ENCODE peak calls at places on chromosomes 11 and 22, in six cellular contexts. One of them, this sample, is unnamed.

GRCh38 chr11:121965330-121965729 is 150.7 kb downstream of the BLID start:
- DNase-seq in HepG2: no peak
- DNase-seq in SK-N-SH: no peak
- DNase-seq in GM12878: no peak
- DNase-seq in K562: no peak
- DNase-seq in H1: no peak
- DNase-seq in this sample: no peak

GRCh38 chr11:10550988-10551657 is 10.1 kb upstream of the RNF141 start:
- DNase-seq in HepG2: peak; percentile 10
- DNase-seq in H1: no peak
- DNase-seq in K562: no peak
- DNase-seq in GM12878: no peak
- DNase-seq in SK-N-SH: no peak
- DNase-seq in this sample: no peak

GRCh38 chr11:121082670-121083069 is 18.4 kb upstream of the TECTA start:
- DNase-seq in K562: peak; percentile 18
- DNase-seq in H1: peak; percentile 19
- DNase-seq in GM12878: no peak
- DNase-seq in SK-N-SH: no peak
- DNase-seq in HepG2: no peak
- DNase-seq in this sample: no peak

GRCh38 chr22:19038164-19038546 is 84.1 kb downstream of the DGCR2 start:
- DNase-seq in GM12878: no peak
- DNase-seq in H1: no peak
- DNase-seq in K562: no peak
- DNase-seq in SK-N-SH: no peak
- DNase-seq in HepG2: no peak
- DNase-seq in this sample: no peak

GRCh38 chr11:15735711-15736110 is 620.6 kb downstream of the SOX6 start:
- DNase-seq in SK-N-SH: no peak
- DNase-seq in GM12878: no peak
- DNase-seq in H1: no peak
- DNase-seq in HepG2: no peak
- DNase-seq in K562: no peak
- DNase-seq in this sample: no peak

GRCh38 chr11:2975594-2975993 is 16.5 kb downstream of the NAP1L4 start:
- DNase-seq in HepG2: peak; percentile 50
- DNase-seq in GM12878: no peak
- DNase-seq in SK-N-SH: peak; percentile 44
- DNase-seq in K562: peak; percentile 61
- DNase-seq in H1: no peak
- DNase-seq in this sample: peak; percentile 36

GRCh38 chr11:19742595-19743292 is 30.1 kb downstream of the NAV2 start:
- DNase-seq in SK-N-SH: peak; percentile 68
- DNase-seq in GM12878: no peak
- DNase-seq in H1: peak; percentile 49
- DNase-seq in HepG2: peak; percentile 52
- DNase-seq in K562: peak; percentile 71
- DNase-seq in this sample: peak; percentile 51

GRCh38 chr11:62805991-62806441 is 776 bp upstream of the NXF1 start:
- DNase-seq in K562: peak; percentile 63
- DNase-seq in GM12878: no peak
- DNase-seq in SK-N-SH: peak; percentile 37
- DNase-seq in HepG2: no peak
- DNase-seq in H1: no peak
- DNase-seq in this sample: no peak

GRCh38 chr22:23180301-23180892 is at the start of gene BCR:
- DNase-seq in GM12878: no peak
- DNase-seq in H1: no peak
- DNase-seq in K562: peak; percentile 100
- DNase-seq in HepG2: no peak
- DNase-seq in SK-N-SH: peak; percentile 95
- DNase-seq in this sample: peak; percentile 34

GRCh38 chr22:25448435-25449051 is 115.9 kb upstream of the GRK3 start:
- DNase-seq in GM12878: no peak
- DNase-seq in K562: peak; percentile 33
- DNase-seq in HepG2: no peak
- DNase-seq in SK-N-SH: peak; percentile 41
- DNase-seq in H1: no peak
- DNase-seq in this sample: no peak

GRCh38 chr11:64299847-64300648 is at the start of gene CATSPERZ:
- DNase-seq in SK-N-SH: no peak
- DNase-seq in H1: no peak
- DNase-seq in HepG2: no peak
- DNase-seq in GM12878: no peak
- DNase-seq in K562: no peak
- DNase-seq in this sample: no peak

GRCh38 chr22:24845036-24845918 is 39.3 kb downstream of the SGSM1 start:
- DNase-seq in H1: no peak
- DNase-seq in K562: no peak
- DNase-seq in HepG2: no peak
- DNase-seq in GM12878: no peak
- DNase-seq in SK-N-SH: no peak
- DNase-seq in this sample: no peak

GRCh38 chr11:102776454-102776853 is 4.0 kb downstream of the MMP10 start:
- DNase-seq in GM12878: no peak
- DNase-seq in HepG2: no peak
- DNase-seq in SK-N-SH: no peak
- DNase-seq in H1: no peak
- DNase-seq in K562: no peak
- DNase-seq in this sample: no peak

GRCh38 chr11:63536669-63537292 is at the start of gene PLAAT4:
- DNase-seq in SK-N-SH: no peak
- DNase-seq in GM12878: peak; percentile 45
- DNase-seq in HepG2: peak; percentile 16
- DNase-seq in K562: peak; percentile 35
- DNase-seq in H1: no peak
- DNase-seq in this sample: no peak

GRCh38 chr22:33111491-33111890 is 53.3 kb upstream of the SYN3 start:
- DNase-seq in H1: no peak
- DNase-seq in HepG2: no peak
- DNase-seq in K562: no peak
- DNase-seq in GM12878: no peak
- DNase-seq in SK-N-SH: no peak
- DNase-seq in this sample: no peak

GRCh38 chr11:69081180-69081579 is 32.4 kb downstream of the TPCN2 start:
- DNase-seq in GM12878: no peak
- DNase-seq in K562: no peak
- DNase-seq in H1: no peak
- DNase-seq in HepG2: no peak
- DNase-seq in SK-N-SH: no peak
- DNase-seq in this sample: no peak

GRCh38 chr11:64842851-64843841 is 1.3 kb downstream of the CDC42BPG start:
- DNase-seq in K562: peak; percentile 73
- DNase-seq in H1: no peak
- DNase-seq in SK-N-SH: no peak
- DNase-seq in HepG2: peak; percentile 70
- DNase-seq in GM12878: no peak
- DNase-seq in this sample: no peak

GRCh38 chr11:1916132-1916985 is 3.1 kb upstream of the TNNT3 start:
- DNase-seq in H1: no peak
- DNase-seq in GM12878: peak; percentile 9
- DNase-seq in SK-N-SH: no peak
- DNase-seq in K562: no peak
- DNase-seq in HepG2: no peak
- DNase-seq in this sample: no peak

GRCh38 chr11:27997344-27997743 is 110.6 kb downstream of the KIF18A start:
- DNase-seq in H1: no peak
- DNase-seq in K562: no peak
- DNase-seq in HepG2: no peak
- DNase-seq in GM12878: no peak
- DNase-seq in SK-N-SH: no peak
- DNase-seq in this sample: no peak

GRCh38 chr11:26187639-26188038 is 144.3 kb upstream of the ANO3 start:
- DNase-seq in SK-N-SH: no peak
- DNase-seq in GM12878: no peak
- DNase-seq in K562: no peak
- DNase-seq in H1: no peak
- DNase-seq in HepG2: peak; percentile 62
- DNase-seq in this sample: no peak

GRCh38 chr22:29690481-29690880 is 29.3 kb upstream of the CABP7 start:
- DNase-seq in GM12878: no peak
- DNase-seq in K562: no peak
- DNase-seq in HepG2: no peak
- DNase-seq in SK-N-SH: no peak
- DNase-seq in H1: no peak
- DNase-seq in this sample: no peak

GRCh38 chr11:16997624-16998023 is 16.6 kb downstream of the PLEKHA7 start:
- DNase-seq in HepG2: peak; percentile 43
- DNase-seq in SK-N-SH: no peak
- DNase-seq in GM12878: no peak
- DNase-seq in K562: no peak
- DNase-seq in H1: no peak
- DNase-seq in this sample: no peak

DNA sequence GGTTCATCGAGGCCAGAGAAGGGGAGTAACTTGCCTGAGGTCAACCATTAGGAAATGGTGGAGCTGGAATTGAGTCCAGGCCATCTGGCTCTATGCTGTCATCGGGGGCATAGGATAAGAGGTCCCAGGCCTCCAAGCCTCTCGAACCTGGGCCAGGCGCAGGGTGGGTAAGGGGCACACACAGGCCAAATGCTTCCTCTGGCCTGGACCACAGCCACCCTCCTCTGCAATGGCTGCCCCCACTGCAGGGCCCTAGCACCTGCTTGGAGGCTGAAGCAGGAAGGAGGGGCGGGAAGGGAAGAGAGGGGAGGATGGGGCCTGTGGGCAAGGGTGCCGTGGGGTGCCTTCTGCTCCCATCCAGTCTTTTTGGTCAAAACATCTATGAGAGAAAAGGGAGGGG is 21.3 kb downstream of the B3GAT1 start:
- DNase-seq in GM12878: no peak
- DNase-seq in SK-N-SH: no peak
- DNase-seq in H1: no peak
- DNase-seq in K562: no peak
- DNase-seq in HepG2: no peak
- DNase-seq in this sample: no peak
- H4K20me1 ChIP-seq in GM12878: no peaks in the 10 kb centered on the region
- H4K20me1 ChIP-seq in SK-N-SH: no peaks in the 10 kb centered on the region
- H4K20me1 ChIP-seq in H1: peaks cover 8% of the 10 kb centered on the region
- H4K20me1 ChIP-seq in K562: peaks cover 17% of the 10 kb centered on the region
- H4K20me1 ChIP-seq in HepG2: no peaks in the 10 kb centered on the region
- H4K20me1 ChIP-seq in this sample: no peaks in the 10 kb centered on the region

DNA sequence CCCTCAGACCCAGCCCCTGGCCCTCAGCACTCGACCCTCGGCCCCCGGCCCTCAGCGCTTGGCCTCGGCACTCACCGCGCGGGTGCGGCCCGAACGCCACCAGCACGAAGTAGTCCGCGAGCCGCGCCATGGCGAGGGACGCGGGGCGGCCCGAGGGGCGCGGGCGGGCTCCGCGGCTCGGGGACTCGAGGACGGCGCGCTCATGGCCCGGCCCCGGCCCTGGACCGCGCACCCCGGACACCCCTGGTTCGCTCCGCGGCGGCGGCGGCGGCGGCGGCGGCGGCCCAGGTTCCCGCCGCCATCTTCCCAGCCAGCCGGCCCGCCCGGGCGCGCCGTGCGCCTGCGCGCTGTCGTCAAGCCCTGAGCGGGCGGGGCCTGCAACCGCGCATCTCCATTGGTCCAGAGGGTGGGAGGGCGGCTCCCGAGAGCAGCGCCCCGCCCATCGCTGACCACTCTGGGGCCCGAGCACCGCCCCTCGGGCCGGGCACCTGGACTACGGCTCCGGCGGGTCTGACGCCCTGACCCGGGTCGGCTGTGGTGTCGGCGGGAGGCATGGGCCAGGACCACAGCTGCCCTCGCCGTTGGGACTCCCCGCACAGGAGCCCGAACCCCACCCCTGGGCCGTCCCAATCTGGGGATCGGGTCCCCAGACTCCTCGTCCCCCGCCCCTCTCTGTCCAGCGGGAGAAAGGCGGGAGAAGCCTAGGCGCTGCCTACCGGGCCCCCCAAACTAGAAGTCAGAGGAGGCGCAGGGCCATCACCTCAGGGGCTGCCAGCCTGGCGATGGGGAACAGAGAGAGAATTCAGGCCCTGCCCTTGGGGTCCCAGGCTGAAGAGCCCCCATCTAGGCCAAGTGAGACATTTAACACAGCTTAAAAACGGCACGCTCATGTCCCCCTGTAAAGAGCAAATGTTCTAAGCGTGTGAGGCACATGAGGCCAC is at the start of gene SBF1:
- DNase-seq in H1: no peak
- DNase-seq in GM12878: peak; percentile 43
- DNase-seq in SK-N-SH: peak; percentile 100
- DNase-seq in K562: peak; percentile 91
- DNase-seq in HepG2: peak; percentile 79
- DNase-seq in this sample: peak; percentile 78
- TF ChIP-seq SIN3A in H1: no peak
- TF ChIP-seq SIN3A in GM12878: no peak
- TF ChIP-seq SIN3A in SK-N-SH: no peak
- TF ChIP-seq SIN3A in K562: no peak
- TF ChIP-seq SIN3A in HepG2: peak; percentile 14
- TF ChIP-seq SIN3A in this sample: no peak

GRCh38 chr22:44359496-44360110 is 46.9 kb upstream of the SHISAL1 start:
- DNase-seq in GM12878: no peak
- DNase-seq in SK-N-SH: no peak
- DNase-seq in K562: no peak
- DNase-seq in HepG2: no peak
- DNase-seq in H1: no peak
- DNase-seq in this sample: no peak

GRCh38 chr22:44361391-44362126 is 48.8 kb upstream of the SHISAL1 start:
- DNase-seq in HepG2: no peak
- DNase-seq in SK-N-SH: no peak
- DNase-seq in H1: no peak
- DNase-seq in GM12878: no peak
- DNase-seq in K562: no peak
- DNase-seq in this sample: no peak

GRCh38 chr22:44360306-44360685 is 47.5 kb upstream of the SHISAL1 start:
- DNase-seq in GM12878: no peak
- DNase-seq in K562: no peak
- DNase-seq in HepG2: no peak
- DNase-seq in H1: no peak
- DNase-seq in SK-N-SH: no peak
- DNase-seq in this sample: no peak

GRCh38 chr22:44362249-44363040 is 49.7 kb upstream of the SHISAL1 start:
- DNase-seq in K562: no peak
- DNase-seq in H1: no peak
- DNase-seq in SK-N-SH: no peak
- DNase-seq in HepG2: no peak
- DNase-seq in GM12878: no peak
- DNase-seq in this sample: no peak

GRCh38 chr22:44360686-44361381 is 48.1 kb upstream of the SHISAL1 start:
- DNase-seq in H1: no peak
- DNase-seq in HepG2: no peak
- DNase-seq in SK-N-SH: no peak
- DNase-seq in GM12878: no peak
- DNase-seq in K562: no peak
- DNase-seq in this sample: no peak
- H2AFZ ChIP-seq in H1: no peak overlapping the region
- H2AFZ ChIP-seq in HepG2: no peak overlapping the region
- H2AFZ ChIP-seq in SK-N-SH: no peak overlapping the region
- H2AFZ ChIP-seq in GM12878: no peak overlapping the region
- H2AFZ ChIP-seq in K562: no peak overlapping the region
- H2AFZ ChIP-seq in this sample: no peak overlapping the region

DNA sequence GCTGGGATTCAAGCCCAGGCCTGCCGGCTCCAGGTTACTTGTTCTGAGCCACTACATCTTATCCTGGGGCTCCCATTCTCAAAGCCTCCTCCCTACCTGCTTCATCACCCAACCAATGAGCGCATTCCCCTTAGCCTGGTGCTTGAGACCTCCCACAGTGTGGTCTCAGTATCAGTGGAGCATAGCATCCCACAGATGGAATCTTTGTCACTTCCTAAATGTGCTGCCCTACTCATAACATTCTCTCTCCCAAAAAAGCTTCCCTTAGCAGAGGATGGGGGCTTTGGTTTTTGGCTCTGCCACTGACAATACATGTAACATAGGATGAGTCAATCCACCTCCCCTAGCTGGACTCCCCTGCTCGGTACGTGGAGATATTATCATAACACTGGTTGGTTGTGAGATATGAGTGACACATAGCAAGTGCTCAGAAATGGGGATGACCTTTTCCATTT is 28.8 kb downstream of the TEAD1 start:
- DNase-seq in HepG2: no peak
- DNase-seq in K562: no peak
- DNase-seq in GM12878: no peak
- DNase-seq in SK-N-SH: no peak
- DNase-seq in H1: no peak
- DNase-seq in this sample: no peak
- H4K20me1 ChIP-seq in HepG2: peaks cover 14% of the 10 kb centered on the region
- H4K20me1 ChIP-seq in K562: peaks cover 6% of the 10 kb centered on the region
- H4K20me1 ChIP-seq in GM12878: no peaks in the 10 kb centered on the region
- H4K20me1 ChIP-seq in SK-N-SH: peaks cover 88% of the 10 kb centered on the region
- H4K20me1 ChIP-seq in H1: peaks cover 14% of the 10 kb centered on the region
- H4K20me1 ChIP-seq in this sample: no peaks in the 10 kb centered on the region